ENCODE peak calls at places on chromosomes 5 and 9, in four cellular contexts. K, H, E and F are unnamed samples.

GRCh38 chr5:761854-762685 is 22.5 kb downstream of the ZDHHC11B start:
- DNase-seq in K (no peak), H (no peak), E (no peak), F (no peak)

GRCh38 chr5:66454186-66455078 is 141.8 kb upstream of the MAST4 start:
- DNase-seq in K (no peak), H (no peak), E (no peak), F (no peak)

GRCh38 chr5:153276151-153276550 is 214.3 kb upstream of the GRIA1 start:
- DNase-seq in K (peak), H (no peak), E (no peak), F (peak)

GRCh38 chr9:77588319-77588937 is 59.7 kb downstream of the GNA14 start:
- DNase-seq in K (peak), H (peak), E (no peak), F (no peak)

GRCh38 chr5:83025690-83026472 is 51.3 kb downstream of the TMEM167A start:
- DNase-seq in K (no peak), H (peak), E (no peak), F (peak)

GRCh38 chr9:129752915-129753724 is at the start of gene PTGES:
- DNase-seq in K (peak), H (peak), E (no peak), F (peak)

GRCh38 chr5:160382361-160382760 is 11.9 kb upstream of the C1QTNF2 start:
- DNase-seq in K (no peak), H (no peak), E (no peak), F (no peak)

GRCh38 chr9:13163287-13163686 is 116.2 kb downstream of the MPDZ start:
- DNase-seq in K (no peak), H (no peak), E (no peak), F (no peak)

GRCh38 chr5:19240150-19240549 is 747.9 kb downstream of the CDH18 start:
- DNase-seq in K (no peak), H (no peak), E (no peak), F (no peak)

GRCh38 chr5:138488481-138488945 is 23.2 kb downstream of the EGR1 start:
- DNase-seq in K (no peak), H (peak), E (no peak), F (peak)

GRCh38 chr9:91131433-91131839 is 230.3 kb downstream of the AUH start:
- DNase-seq in K (peak), H (peak), E (no peak), F (no peak)

GRCh38 chr5:58922392-58923171 is 339.7 kb downstream of the RAB3C start:
- DNase-seq in K (no peak), H (peak), E (no peak), F (no peak)

GRCh38 chr9:35813434-35814105 is 1.3 kb downstream of the HINT2 start:
- DNase-seq in K (peak), H (peak), E (no peak), F (peak)

GRCh38 chr5:91092859-91093843 is 290.0 kb downstream of the ARRDC3 start:
- DNase-seq in K (no peak), H (no peak), E (no peak), F (no peak)

GRCh38 chr5:143979044-143979690 is 167.2 kb downstream of the HMHB1 start:
- DNase-seq in K (no peak), H (no peak), E (no peak), F (no peak)

GRCh38 chr5:862367-863243 is 11.8 kb upstream of the ZDHHC11 start:
- DNase-seq in K (no peak), H (peak), E (no peak), F (peak)

GRCh38 chr5:23412011-23412410 is 95.4 kb upstream of the PRDM9 start:
- DNase-seq in K (peak), H (no peak), E (no peak), F (no peak)

GRCh38 chr5:143119301-143119769 is 284.2 kb downstream of the NR3C1 start:
- DNase-seq in K (no peak), H (peak), E (no peak), F (no peak)

GRCh38 chr5:106822851-106823250 is 847.9 kb downstream of the EFNA5 start:
- DNase-seq in K (peak), H (no peak), E (no peak), F (no peak)

GRCh38 chr9:37209431-37210386 is 89.3 kb downstream of the ZCCHC7 start:
- DNase-seq in K (peak), H (no peak), E (no peak), F (peak)

GRCh38 chr9:98809311-98810105 is 2.0 kb downstream of the GALNT12 start:
- DNase-seq in K (no peak), H (no peak), E (no peak), F (no peak)

GRCh38 chr9:128713411-128713780 is 10.5 kb downstream of the ZDHHC12 start:
- DNase-seq in K (no peak), H (no peak), E (no peak), F (no peak)

GRCh38 chr9:108439967-108440366 is 415.8 kb downstream of the ACTL7B start:
- DNase-seq in K (no peak), H (peak), E (no peak), F (no peak)

GRCh38 chr5:103259705-103260355 is 1.3 kb downstream of the MACIR start:
- DNase-seq in K (no peak), H (peak), E (no peak), F (no peak)

GRCh38 chr5:148820778-148821395 is 5.5 kb upstream of the ADRB2 start:
- DNase-seq in K (peak), H (peak), E (no peak), F (no peak)

GRCh38 chr9:69086769-69087168 is 51.2 kb downstream of the FXN start:
- DNase-seq in K (no peak), H (no peak), E (no peak), F (no peak)

GRCh38 chr5:153565822-153566221 is 75.4 kb downstream of the GRIA1 start:
- DNase-seq in K (no peak), H (peak), E (no peak), F (no peak)

GRCh38 chr9:129351642-129352151 is 173.6 kb upstream of the IER5L start:
- DNase-seq in K (no peak), H (no peak), E (no peak), F (no peak)

GRCh38 chr5:173888473-173889135 is 455 bp downstream of the CPEB4 start:
- DNase-seq in K (no peak), H (peak), E (no peak), F (peak)

GRCh38 chr5:74633710-74634109 is 6.8 kb downstream of the ENC1 start:
- DNase-seq in K (no peak), H (no peak), E (no peak), F (no peak)

DNA sequence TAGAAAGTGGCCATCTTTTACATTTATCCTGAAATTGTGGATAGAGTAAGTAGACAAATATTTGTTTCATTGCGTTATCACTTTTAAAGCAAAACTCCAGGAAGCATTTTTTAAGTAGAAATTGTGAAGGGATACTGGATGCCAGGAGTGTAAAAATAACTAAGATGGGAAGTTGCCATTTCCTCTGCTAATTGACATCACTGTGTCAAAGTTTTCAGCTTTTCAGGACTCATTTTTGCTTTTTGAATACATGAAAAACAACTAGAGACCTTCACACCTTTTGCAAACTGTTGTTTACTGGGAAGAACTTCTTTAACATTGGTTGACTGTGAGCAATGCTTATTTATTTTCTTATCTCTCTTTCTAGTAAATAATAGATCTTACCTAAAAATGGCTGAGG is 337.5 kb downstream of the NR2F1-AS1 start:
- DNase-seq in K (no peak), H (no peak), E (no peak), F (no peak)
- TF ChIP-seq ELK1 in K (no peak), H (no peak), E (no peak), F (no peak)

GRCh38 chr5:26802944-26803343 is 235.4 kb downstream of the CDH9 start:
- DNase-seq in K (no peak), H (no peak), E (no peak), F (no peak)
- TF ChIP-seq ELK1 in K (no peak), H (no peak), E (no peak), F (no peak)

GRCh38 chr9:96604005-96604320 is 15.7 kb downstream of the CDC14B start:
- DNase-seq in K (no peak), H (no peak), E (no peak), F (no peak)
- TF ChIP-seq ELK1 in K (no peak), H (no peak), E (no peak), F (no peak)

GRCh38 chr9:136045595-136046554 is 49.2 kb downstream of the NACC2 start:
- DNase-seq in K (no peak), H (peak), E (no peak), F (no peak)
- TF ChIP-seq ELK1 in K (no peak), H (no peak), E (no peak), F (no peak)

DNA sequence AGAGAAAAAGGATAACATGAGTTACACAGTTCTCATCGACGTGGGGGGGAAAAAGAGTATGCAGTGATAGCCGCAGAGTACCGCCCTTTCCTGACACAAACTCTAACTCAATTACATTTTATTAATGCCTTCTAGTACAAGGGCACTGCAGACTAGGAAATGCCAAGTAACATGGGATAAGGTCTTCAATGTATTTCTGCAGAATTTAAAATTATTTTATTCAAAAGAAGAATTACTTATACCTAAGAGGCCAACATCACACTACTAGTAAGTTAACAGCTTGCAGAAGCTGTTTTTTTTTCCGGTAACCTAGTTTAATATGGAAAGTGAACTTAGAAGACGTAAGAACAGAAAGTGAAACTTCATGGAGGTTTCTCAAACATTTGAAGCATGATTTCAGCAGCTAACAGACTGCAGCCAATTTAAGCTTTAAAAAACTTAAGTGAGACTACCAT is 3.9 kb downstream of the SETX start:
- DNase-seq in K (no peak), H (peak), E (no peak), F (no peak)
- TF ChIP-seq ELK1 in K (no peak), H (no peak), E (no peak), F (no peak)

GRCh38 chr5:76715734-76716455 is at the start of gene F2R:
- DNase-seq in K (peak), H (peak), E (no peak), F (peak)
- TF ChIP-seq ELK1 in K (no peak), H (no peak), E (no peak), F (no peak)

GRCh38 chr9:137075275-137075775 is 2.0 kb upstream of the UAP1L1 start:
- DNase-seq in K (no peak), H (no peak), E (no peak), F (peak)

GRCh38 chr9:137076636-137077009 is 694 bp upstream of the UAP1L1 start:
- DNase-seq in K (no peak), H (no peak), E (no peak), F (no peak)

GRCh38 chr9:137077758-137078693 is 709 bp downstream of the UAP1L1 start:
- DNase-seq in K (no peak), H (no peak), E (no peak), F (no peak)

GRCh38 chr9:137078701-137079400 is 1.5 kb downstream of the UAP1L1 start:
- DNase-seq in K (no peak), H (no peak), E (no peak), F (no peak)

DNA sequence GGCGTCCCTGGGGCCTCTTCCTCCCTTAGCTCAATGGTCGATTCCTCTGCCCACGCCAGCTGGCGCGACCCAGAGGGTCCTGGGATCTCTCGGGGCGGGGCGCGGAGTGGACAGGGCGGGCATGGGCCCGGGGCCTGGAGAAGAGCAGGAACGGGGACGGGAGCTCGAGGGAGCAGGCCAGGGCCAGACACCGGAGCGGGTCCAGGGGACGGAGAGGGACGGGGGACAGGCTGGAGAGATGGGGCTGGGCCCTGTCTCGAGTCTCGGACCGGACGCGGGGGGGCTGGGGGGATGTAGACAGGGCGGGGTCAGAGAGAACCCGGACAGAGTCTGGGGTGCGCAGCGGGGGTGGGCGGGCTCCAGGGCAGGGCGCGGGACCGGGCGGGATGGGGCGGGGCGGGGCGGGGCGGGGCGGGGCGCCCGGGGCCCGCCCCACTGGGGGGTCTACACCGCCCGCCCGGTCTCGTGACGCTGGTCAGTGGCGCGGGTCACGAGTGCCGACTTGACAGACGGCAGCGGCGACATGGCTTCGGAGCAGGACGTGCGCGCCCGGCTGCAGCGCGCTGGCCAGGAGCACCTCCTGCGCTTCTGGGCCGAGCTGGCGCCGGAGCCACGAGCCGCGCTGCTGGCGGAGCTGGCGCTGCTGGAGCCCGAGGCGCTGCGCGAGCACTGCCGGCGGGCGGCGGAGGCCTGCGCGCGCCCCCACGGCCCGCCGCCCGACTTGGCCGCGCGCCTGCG is at the start of gene UAP1L1:
- DNase-seq in K (peak), H (peak), E (no peak), F (peak)
- TF ChIP-seq ELK1 in K (no peak), H (no peak), E (no peak), F (no peak)

GRCh38 chr9:19270421-19270949 is 40.0 kb downstream of the DENND4C start:
- DNase-seq in K (no peak), H (no peak), E (no peak), F (no peak)
- TF ChIP-seq ELK1 in K (no peak), H (no peak), E (no peak), F (no peak)

GRCh38 chr5:33526755-33527154 is 86.0 kb downstream of the TARS1 start:
- DNase-seq in K (no peak), H (no peak), E (no peak), F (no peak)

GRCh38 chr5:33530183-33530962 is 89.6 kb downstream of the TARS1 start:
- DNase-seq in K (no peak), H (no peak), E (no peak), F (peak)

GRCh38 chr5:33523208-33523771 is 82.5 kb downstream of the TARS1 start:
- DNase-seq in K (no peak), H (no peak), E (no peak), F (no peak)

GRCh38 chr5:33527696-33528095 is 86.9 kb downstream of the TARS1 start:
- DNase-seq in K (no peak), H (no peak), E (no peak), F (no peak)

DNA sequence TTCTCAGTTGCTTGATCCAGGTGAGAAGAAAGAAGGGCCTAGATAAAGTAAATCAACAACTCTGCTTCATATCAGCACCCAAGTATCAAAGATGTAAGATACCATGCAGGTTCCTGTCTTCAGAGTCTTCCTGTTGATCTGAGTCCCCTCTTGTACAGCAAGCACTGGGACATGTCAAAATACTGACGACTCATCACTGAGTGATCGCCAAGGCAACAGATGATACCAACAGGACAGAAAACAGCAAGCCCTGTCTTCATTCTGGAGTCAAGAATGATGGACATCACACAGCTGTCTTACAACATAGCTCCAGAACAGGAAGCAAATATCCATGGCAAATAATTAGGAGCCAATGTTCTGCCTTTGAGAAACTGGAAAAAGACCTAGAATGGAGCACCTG is 83.7 kb downstream of the TARS1 start:
- DNase-seq in K (peak), H (peak), E (no peak), F (no peak)
- TF ChIP-seq ELK1 in K (no peak), H (no peak), E (no peak), F (no peak)

GRCh38 chr5:139843991-139844390 is 48.4 kb downstream of the PSD2 start:
- DNase-seq in K (no peak), H (no peak), E (peak), F (no peak)
- TF ChIP-seq ELK1 in K (no peak), H (no peak), E (no peak), F (no peak)